ENCODE peak calls at places on chromosome 1, in four cellular contexts. One of them, this sample, is unnamed.

GRCh38 chr1:1356796-1357401 is 1.5 kb downstream of the MXRA8 start:
- DNase-seq in CD8-positive, alpha-beta memory T cell: no peak
- DNase-seq in lung: no peak
- DNase-seq in GM06990: no peak
- DNase-seq in this sample: no peak

GRCh38 chr1:226422478-226422877 is 14.6 kb upstream of the PARP1 start:
- DNase-seq in CD8-positive, alpha-beta memory T cell: no peak
- DNase-seq in lung: no peak
- DNase-seq in GM06990: no peak
- DNase-seq in this sample: no peak

GRCh38 chr1:26027716-26028489 is 6.3 kb downstream of the EXTL1 start:
- DNase-seq in CD8-positive, alpha-beta memory T cell: no peak
- DNase-seq in lung: no peak
- DNase-seq in GM06990: no peak
- DNase-seq in this sample: no peak

GRCh38 chr1:117107364-117107763 is 14.2 kb downstream of the TRIM45 start:
- DNase-seq in CD8-positive, alpha-beta memory T cell: no peak
- DNase-seq in lung: no peak
- DNase-seq in GM06990: no peak
- DNase-seq in this sample: no peak

GRCh38 chr1:19384113-19384512 is 72.0 kb downstream of the SLC66A1 start:
- DNase-seq in CD8-positive, alpha-beta memory T cell: no peak
- DNase-seq in lung: no peak
- DNase-seq in GM06990: no peak
- DNase-seq in this sample: no peak

GRCh38 chr1:181504294-181505115 is 21.2 kb downstream of the CACNA1E start:
- DNase-seq in CD8-positive, alpha-beta memory T cell: no peak
- DNase-seq in lung: no peak
- DNase-seq in GM06990: peak; percentile 84
- DNase-seq in this sample: no peak

GRCh38 chr1:222761171-222761570 is 24.2 kb downstream of the FAM177B start:
- DNase-seq in CD8-positive, alpha-beta memory T cell: no peak
- DNase-seq in lung: no peak
- DNase-seq in GM06990: no peak
- DNase-seq in this sample: no peak

GRCh38 chr1:67355745-67356424 is 48.2 kb downstream of the IL12RB2 start:
- DNase-seq in CD8-positive, alpha-beta memory T cell: no peak
- DNase-seq in lung: no peak
- DNase-seq in GM06990: no peak
- DNase-seq in this sample: no peak

GRCh38 chr1:152182942-152183341 is 23.9 kb upstream of the RPTN start:
- DNase-seq in CD8-positive, alpha-beta memory T cell: no peak
- DNase-seq in lung: no peak
- DNase-seq in GM06990: no peak
- DNase-seq in this sample: no peak

GRCh38 chr1:215181518-215181917 is 99.0 kb downstream of the KCNK2 start:
- DNase-seq in CD8-positive, alpha-beta memory T cell: no peak
- DNase-seq in lung: no peak
- DNase-seq in GM06990: no peak
- DNase-seq in this sample: no peak

GRCh38 chr1:230422221-230422981 is 3.7 kb downstream of the PGBD5 start:
- DNase-seq in CD8-positive, alpha-beta memory T cell: no peak
- DNase-seq in lung: no peak
- DNase-seq in GM06990: no peak
- DNase-seq in this sample: no peak

GRCh38 chr1:113975211-113975895 is 3.9 kb upstream of the OLFML3 start:
- DNase-seq in CD8-positive, alpha-beta memory T cell: no peak
- DNase-seq in lung: no peak
- DNase-seq in GM06990: no peak
- DNase-seq in this sample: no peak

GRCh38 chr1:216765346-216766300 is 42.4 kb upstream of the ESRRG start:
- DNase-seq in CD8-positive, alpha-beta memory T cell: no peak
- DNase-seq in lung: no peak
- DNase-seq in GM06990: no peak
- DNase-seq in this sample: no peak

GRCh38 chr1:167721617-167722151 is at the start of gene MPZL1:
- DNase-seq in CD8-positive, alpha-beta memory T cell: peak; percentile 80
- DNase-seq in lung: peak; percentile 97
- DNase-seq in GM06990: peak; percentile 94
- DNase-seq in this sample: peak; percentile 98

GRCh38 chr1:241579434-241579833 is 47.3 kb downstream of the KMO start:
- DNase-seq in CD8-positive, alpha-beta memory T cell: no peak
- DNase-seq in lung: no peak
- DNase-seq in GM06990: no peak
- DNase-seq in this sample: no peak

This sample was measured in ureter.